ENCODE peak calls at places on chromosomes 11 and 22, in ten cellular contexts. X is iris pigment epithelial cell; H is KBM-7; U is iPS-NIHi11; Q is NB4; J is NCI-H187 treated with DMSO at 0.1 percent for 48 hours; R is colonic mucosa; K is psoas muscle; V is ascending aorta; C is activated T-helper 1 cell treated with anti-CD3 and anti-CD28 coated beads, Interleukin-2, amount 50 U/mL, for 16 hours. N is an unnamed sample.
A peak's percentile ranks its signal among the peaks of the same experiment; 100 is the strongest.

GRCh38 chr11:19185036-19185435 is 16.7 kb downstream of the CSRP3 start:
- DNase-seq in X (no peak), H (no peak), U (no peak), Q (no peak), J (no peak), R (no peak), K (no peak), V (no peak), C (no peak), N (no peak)

GRCh38 chr11:114291381-114291780 is 4.8 kb upstream of the NNMT start:
- DNase-seq in X (peak; percentile 92), H (no peak), U (no peak), Q (no peak), J (no peak), R (no peak), K (no peak), V (no peak), C (no peak), N (no peak)

GRCh38 chr22:32587449-32587848 is 112.8 kb downstream of the FBXO7 start:
- DNase-seq in X (no peak), H (no peak), U (no peak), Q (no peak), J (no peak), R (no peak), K (peak; percentile 81), V (no peak), C (no peak), N (no peak)

GRCh38 chr22:44448271-44448780 is 49.7 kb downstream of the RTL6 start:
- DNase-seq in X (peak; percentile 90), H (no peak), U (no peak), Q (no peak), J (no peak), R (no peak), K (peak; percentile 82), V (peak; percentile 38), C (no peak), N (peak; percentile 48)

GRCh38 chr11:27485930-27486773 is 13.6 kb upstream of the LGR4 start:
- DNase-seq in X (peak; percentile 60), H (peak; percentile 70), U (peak; percentile 29), Q (peak; percentile 66), J (no peak), R (peak; percentile 74), K (no peak), V (no peak), C (no peak), N (no peak)

GRCh38 chr11:13134886-13135285 is 125.8 kb downstream of the RASSF10 start:
- DNase-seq in X (no peak), H (no peak), U (no peak), Q (peak; percentile 17), J (no peak), R (no peak), K (no peak), V (no peak), C (no peak), N (no peak)

GRCh38 chr11:112616292-112617088 is 344.7 kb upstream of the NCAM1 start:
- DNase-seq in X (no peak), H (no peak), U (no peak), Q (no peak), J (no peak), R (no peak), K (no peak), V (no peak), C (no peak), N (no peak)

GRCh38 chr22:50403701-50404101 is 60.6 kb downstream of the PPP6R2 start:
- DNase-seq in X (no peak), H (peak; percentile 87), U (no peak), Q (no peak), J (no peak), R (peak; percentile 40), K (peak; percentile 67), V (no peak), C (no peak), N (peak; percentile 56)

GRCh38 chr11:95764267-95764898 is 25.2 kb downstream of the FAM76B start:
- DNase-seq in X (peak; percentile 60), H (peak; percentile 37), U (peak; percentile 61), Q (peak; percentile 71), J (peak; percentile 7), R (no peak), K (no peak), V (no peak), C (no peak), N (no peak)

GRCh38 chr11:71215372-71215965 is 36.9 kb downstream of the SHANK2 start:
- DNase-seq in X (no peak), H (no peak), U (no peak), Q (no peak), J (no peak), R (no peak), K (peak; percentile 13), V (no peak), C (no peak), N (no peak)

GRCh38 chr11:1224491-1225385 is 1.9 kb downstream of the MUC5B start:
- DNase-seq in X (no peak), H (no peak), U (peak; percentile 82), Q (no peak), J (no peak), R (peak; percentile 84), K (peak; percentile 36), V (no peak), C (no peak), N (peak; percentile 81)

GRCh38 chr11:119671048-119671447 is 58.0 kb downstream of the NECTIN1 start:
- DNase-seq in X (peak; percentile 72), H (no peak), U (no peak), Q (no peak), J (no peak), R (peak; percentile 45), K (peak; percentile 87), V (no peak), C (no peak), N (peak; percentile 52)

GRCh38 chr11:57647960-57648776 is 1.5 kb downstream of the YPEL4 start:
- DNase-seq in X (no peak), H (no peak), U (no peak), Q (peak; percentile 26), J (no peak), R (no peak), K (no peak), V (no peak), C (no peak), N (no peak)

GRCh38 chr11:111205622-111206385 is 39.7 kb upstream of the POU2AF2 start:
- DNase-seq in X (peak; percentile 36), H (no peak), U (no peak), Q (no peak), J (no peak), R (no peak), K (no peak), V (no peak), C (no peak), N (no peak)

GRCh38 chr22:43616645-43617044 is 195.5 kb downstream of the EFCAB6 start:
- DNase-seq in X (no peak), H (no peak), U (no peak), Q (no peak), J (no peak), R (peak; percentile 62), K (no peak), V (no peak), C (no peak), N (peak; percentile 47)

GRCh38 chr22:37822079-37822833 is 926 bp upstream of the GALR3 start:
- DNase-seq in X (no peak), H (no peak), U (peak; percentile 67), Q (no peak), J (no peak), R (no peak), K (no peak), V (no peak), C (no peak), N (no peak)

GRCh38 chr11:65506770-65507485 is 8.1 kb downstream of the MALAT1 start:
- DNase-seq in X (peak; percentile 92), H (peak; percentile 81), U (no peak), Q (no peak), J (no peak), R (peak; percentile 77), K (peak; percentile 74), V (no peak), C (no peak), N (peak; percentile 74)

GRCh38 chr11:130023204-130023603 is 20.6 kb upstream of the PRDM10 start:
- DNase-seq in X (peak; percentile 83), H (peak; percentile 19), U (no peak), Q (no peak), J (no peak), R (no peak), K (no peak), V (no peak), C (no peak), N (no peak)

GRCh38 chr11:123454060-123454651 is 24.1 kb downstream of the GRAMD1B start:
- DNase-seq in X (peak; percentile 27), H (peak; percentile 90), U (no peak), Q (peak; percentile 72), J (no peak), R (no peak), K (no peak), V (no peak), C (no peak), N (peak; percentile 24)

GRCh38 chr11:112967082-112967481 is 5.9 kb downstream of the NCAM1 start:
- DNase-seq in X (no peak), H (no peak), U (no peak), Q (no peak), J (no peak), R (no peak), K (no peak), V (no peak), C (no peak), N (no peak)

GRCh38 chr11:64489831-64490441 is 101.1 kb upstream of the SLC22A12 start:
- DNase-seq in X (peak; percentile 38), H (peak; percentile 69), U (peak; percentile 87), Q (peak; percentile 80), J (no peak), R (peak; percentile 55), K (peak; percentile 66), V (no peak), C (peak; percentile 11), N (peak; percentile 63)

GRCh38 chr11:17015639-17016125 is 1.5 kb upstream of the PLEKHA7 start:
- DNase-seq in X (no peak), H (no peak), U (no peak), Q (no peak), J (no peak), R (no peak), K (no peak), V (no peak), C (no peak), N (peak; percentile 33)

GRCh38 chr11:34274712-34275398 is 83.0 kb downstream of the ABTB2 start:
- DNase-seq in X (peak; percentile 86), H (no peak), U (peak; percentile 68), Q (no peak), J (no peak), R (peak; percentile 73), K (peak; percentile 91), V (peak; percentile 71), C (no peak), N (peak; percentile 73)

GRCh38 chr11:101718406-101718805 is 134.6 kb upstream of the TRPC6 start:
- DNase-seq in X (peak; percentile 3), H (no peak), U (no peak), Q (peak; percentile 5), J (no peak), R (no peak), K (no peak), V (no peak), C (no peak), N (no peak)

GRCh38 chr11:127627629-127628462 is 627.3 kb upstream of the KIRREL3 start:
- DNase-seq in X (no peak), H (no peak), U (no peak), Q (no peak), J (peak; percentile 33), R (peak; percentile 72), K (no peak), V (no peak), C (no peak), N (peak; percentile 79)

GRCh38 chr22:17191163-17191562 is 28.1 kb downstream of the ADA2 start:
- DNase-seq in X (peak; percentile 74), H (no peak), U (no peak), Q (no peak), J (no peak), R (no peak), K (no peak), V (no peak), C (no peak), N (no peak)

GRCh38 chr11:116506446-116506845 is 266.3 kb downstream of the BUD13 start:
- DNase-seq in X (no peak), H (no peak), U (no peak), Q (no peak), J (no peak), R (no peak), K (no peak), V (no peak), C (no peak), N (no peak)

GRCh38 chr22:26066534-26066933 is 102.7 kb upstream of the SEZ6L start:
- DNase-seq in X (no peak), H (no peak), U (peak; percentile 67), Q (no peak), J (peak; percentile 51), R (no peak), K (no peak), V (no peak), C (no peak), N (no peak)